ENCODE peak calls at places on chromosomes 3 and 15, in ten cellular contexts. One of them, this sample, is unnamed.

GRCh38 chr15:94509259-94509658 is 277.9 kb downstream of the MCTP2 start:
- DNase-seq in left lung: no peak
- DNase-seq in fibroblast of mammary gland: no peak
- DNase-seq in AG09309: no peak
- DNase-seq in tibial artery: no peak
- DNase-seq in astrocyte of the cerebellum: no peak
- DNase-seq in suprapubic skin: no peak
- DNase-seq in mesothelial cell of epicardium: no peak
- DNase-seq in CD14-positive monocyte: no peak
- DNase-seq in AG04449: no peak
- DNase-seq in this sample: no peak

GRCh38 chr15:89673162-89673506 is 6.0 kb downstream of the PLIN1 start:
- DNase-seq in left lung: no peak
- DNase-seq in fibroblast of mammary gland: no peak
- DNase-seq in AG09309: no peak
- DNase-seq in tibial artery: no peak
- DNase-seq in astrocyte of the cerebellum: no peak
- DNase-seq in suprapubic skin: no peak
- DNase-seq in mesothelial cell of epicardium: no peak
- DNase-seq in CD14-positive monocyte: no peak
- DNase-seq in AG04449: no peak
- DNase-seq in this sample: no peak

GRCh38 chr3:116444819-116445290 is 432 bp downstream of the LSAMP start:
- DNase-seq in left lung: peak; percentile 68
- DNase-seq in fibroblast of mammary gland: no peak
- DNase-seq in AG09309: no peak
- DNase-seq in tibial artery: no peak
- DNase-seq in astrocyte of the cerebellum: no peak
- DNase-seq in suprapubic skin: no peak
- DNase-seq in mesothelial cell of epicardium: peak; percentile 52
- DNase-seq in CD14-positive monocyte: no peak
- DNase-seq in AG04449: no peak
- DNase-seq in this sample: no peak

GRCh38 chr3:194690501-194691372 is 5.1 kb downstream of the FAM43A start:
- DNase-seq in left lung: no peak
- DNase-seq in fibroblast of mammary gland: peak; percentile 36
- DNase-seq in AG09309: no peak
- DNase-seq in tibial artery: no peak
- DNase-seq in astrocyte of the cerebellum: no peak
- DNase-seq in suprapubic skin: no peak
- DNase-seq in mesothelial cell of epicardium: no peak
- DNase-seq in CD14-positive monocyte: no peak
- DNase-seq in AG04449: no peak
- DNase-seq in this sample: no peak

GRCh38 chr3:127535901-127536817 is 54.4 kb downstream of the TPRA1 start:
- DNase-seq in left lung: peak; percentile 64
- DNase-seq in fibroblast of mammary gland: no peak
- DNase-seq in AG09309: no peak
- DNase-seq in tibial artery: peak; percentile 40
- DNase-seq in astrocyte of the cerebellum: no peak
- DNase-seq in suprapubic skin: no peak
- DNase-seq in mesothelial cell of epicardium: no peak
- DNase-seq in CD14-positive monocyte: no peak
- DNase-seq in AG04449: no peak
- DNase-seq in this sample: no peak

GRCh38 chr3:55264933-55265332 is 222.2 kb downstream of the WNT5A start:
- DNase-seq in left lung: no peak
- DNase-seq in fibroblast of mammary gland: peak; percentile 36
- DNase-seq in AG09309: no peak
- DNase-seq in tibial artery: no peak
- DNase-seq in astrocyte of the cerebellum: no peak
- DNase-seq in suprapubic skin: no peak
- DNase-seq in mesothelial cell of epicardium: no peak
- DNase-seq in CD14-positive monocyte: no peak
- DNase-seq in AG04449: no peak
- DNase-seq in this sample: no peak

GRCh38 chr15:42037650-42038049 is 16.8 kb upstream of the PLA2G4E start:
- DNase-seq in left lung: no peak
- DNase-seq in fibroblast of mammary gland: no peak
- DNase-seq in AG09309: no peak
- DNase-seq in tibial artery: no peak
- DNase-seq in astrocyte of the cerebellum: no peak
- DNase-seq in suprapubic skin: no peak
- DNase-seq in mesothelial cell of epicardium: no peak
- DNase-seq in CD14-positive monocyte: no peak
- DNase-seq in AG04449: no peak
- DNase-seq in this sample: no peak

GRCh38 chr15:68506071-68506470 is 72.7 kb upstream of the CORO2B start:
- DNase-seq in left lung: no peak
- DNase-seq in fibroblast of mammary gland: no peak
- DNase-seq in AG09309: no peak
- DNase-seq in tibial artery: peak; percentile 48
- DNase-seq in astrocyte of the cerebellum: no peak
- DNase-seq in suprapubic skin: no peak
- DNase-seq in mesothelial cell of epicardium: no peak
- DNase-seq in CD14-positive monocyte: no peak
- DNase-seq in AG04449: no peak
- DNase-seq in this sample: no peak

GRCh38 chr15:83854314-83854713 is 200.4 kb downstream of the ADAMTSL3 start:
- DNase-seq in left lung: no peak
- DNase-seq in fibroblast of mammary gland: no peak
- DNase-seq in AG09309: no peak
- DNase-seq in tibial artery: no peak
- DNase-seq in astrocyte of the cerebellum: no peak
- DNase-seq in suprapubic skin: no peak
- DNase-seq in mesothelial cell of epicardium: no peak
- DNase-seq in CD14-positive monocyte: no peak
- DNase-seq in AG04449: no peak
- DNase-seq in this sample: peak; percentile 93

GRCh38 chr3:108406661-108407206 is 103.7 kb downstream of the MYH15 start:
- DNase-seq in left lung: no peak
- DNase-seq in fibroblast of mammary gland: peak; percentile 82
- DNase-seq in AG09309: no peak
- DNase-seq in tibial artery: no peak
- DNase-seq in astrocyte of the cerebellum: no peak
- DNase-seq in suprapubic skin: no peak
- DNase-seq in mesothelial cell of epicardium: no peak
- DNase-seq in CD14-positive monocyte: no peak
- DNase-seq in AG04449: no peak
- DNase-seq in this sample: peak; percentile 50

GRCh38 chr3:197613187-197613586 is 57.4 kb upstream of the BDH1 start:
- DNase-seq in left lung: no peak
- DNase-seq in fibroblast of mammary gland: no peak
- DNase-seq in AG09309: no peak
- DNase-seq in tibial artery: no peak
- DNase-seq in astrocyte of the cerebellum: no peak
- DNase-seq in suprapubic skin: no peak
- DNase-seq in mesothelial cell of epicardium: no peak
- DNase-seq in CD14-positive monocyte: no peak
- DNase-seq in AG04449: no peak
- DNase-seq in this sample: no peak

GRCh38 chr15:90836296-90836871 is 32.0 kb upstream of the FURIN start:
- DNase-seq in left lung: no peak
- DNase-seq in fibroblast of mammary gland: peak; percentile 79
- DNase-seq in AG09309: peak; percentile 28
- DNase-seq in tibial artery: no peak
- DNase-seq in astrocyte of the cerebellum: no peak
- DNase-seq in suprapubic skin: no peak
- DNase-seq in mesothelial cell of epicardium: no peak
- DNase-seq in CD14-positive monocyte: no peak
- DNase-seq in AG04449: peak; percentile 9
- DNase-seq in this sample: no peak

DNA sequence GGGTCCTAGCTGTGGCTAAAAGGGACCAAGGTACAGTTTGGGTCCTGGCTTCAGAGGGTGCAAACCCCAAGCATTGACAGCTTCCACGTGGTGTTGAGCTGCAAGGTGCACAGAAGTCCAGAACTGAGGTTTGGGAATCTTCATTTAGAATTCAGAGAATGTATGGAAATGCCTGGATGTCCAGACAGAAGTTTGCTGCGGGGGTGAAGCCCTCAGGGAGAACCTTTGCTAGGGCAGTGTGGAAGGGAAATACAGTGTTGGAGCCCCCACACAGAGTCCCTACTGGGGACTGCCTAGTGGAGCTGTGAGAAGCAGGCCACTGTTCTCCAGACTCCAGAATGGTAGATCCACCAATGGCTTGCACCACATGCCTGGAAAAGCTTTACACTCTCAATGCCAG is 17.9 kb downstream of the RNF13 start:
- DNase-seq in left lung: no peak
- DNase-seq in fibroblast of mammary gland: no peak
- DNase-seq in AG09309: no peak
- DNase-seq in tibial artery: no peak
- DNase-seq in astrocyte of the cerebellum: no peak
- DNase-seq in suprapubic skin: no peak
- DNase-seq in mesothelial cell of epicardium: no peak
- DNase-seq in CD14-positive monocyte: no peak
- DNase-seq in AG04449: no peak
- DNase-seq in this sample: no peak
- TF ChIP-seq CTCF in left lung: no peak
- TF ChIP-seq CTCF in fibroblast of mammary gland: no peak
- TF ChIP-seq CTCF in AG09309: no peak
- TF ChIP-seq CTCF in tibial artery: no peak
- TF ChIP-seq CTCF in astrocyte of the cerebellum: no peak
- TF ChIP-seq CTCF in suprapubic skin: no peak
- TF ChIP-seq CTCF in mesothelial cell of epicardium: no peak
- TF ChIP-seq CTCF in CD14-positive monocyte: no peak
- TF ChIP-seq CTCF in AG04449: no peak
- TF ChIP-seq CTCF in this sample: no peak

DNA sequence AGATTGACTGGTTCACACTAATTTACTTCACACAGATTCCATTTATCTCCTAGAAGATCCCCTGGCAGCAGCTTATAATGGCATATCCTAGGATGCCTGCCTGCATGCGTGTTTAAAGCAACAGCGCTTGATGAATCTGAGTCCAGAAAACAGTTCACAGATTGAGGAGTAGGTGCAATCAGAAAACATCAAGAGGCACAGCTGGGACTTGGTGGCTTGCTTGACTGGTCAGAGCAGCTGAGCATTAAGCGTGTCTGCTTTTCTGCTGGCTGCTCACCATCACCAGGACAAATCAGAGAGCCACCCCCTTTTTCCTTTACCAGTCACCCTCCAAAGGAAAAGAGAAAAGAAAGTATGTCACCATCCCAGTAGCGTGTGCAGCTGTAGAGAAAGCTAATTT is 223.6 kb downstream of the WDR72 start:
- DNase-seq in left lung: no peak
- DNase-seq in fibroblast of mammary gland: no peak
- DNase-seq in AG09309: no peak
- DNase-seq in tibial artery: no peak
- DNase-seq in astrocyte of the cerebellum: no peak
- DNase-seq in suprapubic skin: no peak
- DNase-seq in mesothelial cell of epicardium: no peak
- DNase-seq in CD14-positive monocyte: no peak
- DNase-seq in AG04449: no peak
- DNase-seq in this sample: no peak
- TF ChIP-seq CTCF in left lung: no peak
- TF ChIP-seq CTCF in fibroblast of mammary gland: no peak
- TF ChIP-seq CTCF in AG09309: no peak
- TF ChIP-seq CTCF in tibial artery: no peak
- TF ChIP-seq CTCF in astrocyte of the cerebellum: no peak
- TF ChIP-seq CTCF in suprapubic skin: no peak
- TF ChIP-seq CTCF in mesothelial cell of epicardium: no peak
- TF ChIP-seq CTCF in CD14-positive monocyte: no peak
- TF ChIP-seq CTCF in AG04449: no peak
- TF ChIP-seq CTCF in this sample: no peak

GRCh38 chr3:77091809-77092208 is 51.9 kb downstream of the ROBO2 start:
- DNase-seq in left lung: no peak
- DNase-seq in fibroblast of mammary gland: no peak
- DNase-seq in AG09309: no peak
- DNase-seq in tibial artery: no peak
- DNase-seq in astrocyte of the cerebellum: no peak
- DNase-seq in suprapubic skin: no peak
- DNase-seq in mesothelial cell of epicardium: no peak
- DNase-seq in CD14-positive monocyte: no peak
- DNase-seq in AG04449: no peak
- DNase-seq in this sample: no peak

GRCh38 chr3:77081240-77081661 is 41.4 kb downstream of the ROBO2 start:
- DNase-seq in left lung: no peak
- DNase-seq in fibroblast of mammary gland: peak; percentile 2
- DNase-seq in AG09309: peak; percentile 4
- DNase-seq in tibial artery: no peak
- DNase-seq in astrocyte of the cerebellum: peak; percentile 55
- DNase-seq in suprapubic skin: no peak
- DNase-seq in mesothelial cell of epicardium: no peak
- DNase-seq in CD14-positive monocyte: no peak
- DNase-seq in AG04449: no peak
- DNase-seq in this sample: peak; percentile 14

GRCh38 chr3:77084511-77084910 is 44.6 kb downstream of the ROBO2 start:
- DNase-seq in left lung: no peak
- DNase-seq in fibroblast of mammary gland: no peak
- DNase-seq in AG09309: no peak
- DNase-seq in tibial artery: no peak
- DNase-seq in astrocyte of the cerebellum: no peak
- DNase-seq in suprapubic skin: no peak
- DNase-seq in mesothelial cell of epicardium: no peak
- DNase-seq in CD14-positive monocyte: no peak
- DNase-seq in AG04449: no peak
- DNase-seq in this sample: no peak

DNA sequence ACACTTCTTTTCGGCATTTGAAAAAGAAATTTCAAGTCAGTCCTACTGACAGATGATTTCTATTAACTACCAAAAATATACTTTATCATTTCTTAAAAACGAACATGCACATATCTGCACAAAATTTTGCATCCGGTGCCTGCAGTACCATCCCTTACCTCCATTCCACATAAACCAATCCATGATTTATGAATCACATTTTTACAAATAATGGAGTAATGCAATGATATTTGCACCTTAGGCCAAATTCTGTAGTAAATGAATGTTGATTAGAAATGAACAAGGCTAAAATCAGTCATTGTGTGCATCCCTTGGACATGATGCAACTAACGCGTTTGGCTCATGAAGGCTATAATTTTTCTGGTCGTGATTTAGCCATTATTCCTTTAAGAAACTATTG is 46.5 kb downstream of the ROBO2 start:
- DNase-seq in left lung: no peak
- DNase-seq in fibroblast of mammary gland: no peak
- DNase-seq in AG09309: no peak
- DNase-seq in tibial artery: no peak
- DNase-seq in astrocyte of the cerebellum: no peak
- DNase-seq in suprapubic skin: no peak
- DNase-seq in mesothelial cell of epicardium: no peak
- DNase-seq in CD14-positive monocyte: no peak
- DNase-seq in AG04449: no peak
- DNase-seq in this sample: no peak
- TF ChIP-seq CTCF in left lung: no peak
- TF ChIP-seq CTCF in fibroblast of mammary gland: no peak
- TF ChIP-seq CTCF in AG09309: no peak
- TF ChIP-seq CTCF in tibial artery: no peak
- TF ChIP-seq CTCF in astrocyte of the cerebellum: no peak
- TF ChIP-seq CTCF in suprapubic skin: no peak
- TF ChIP-seq CTCF in mesothelial cell of epicardium: peak; percentile 44
- TF ChIP-seq CTCF in CD14-positive monocyte: no peak
- TF ChIP-seq CTCF in AG04449: no peak
- TF ChIP-seq CTCF in this sample: no peak

DNA sequence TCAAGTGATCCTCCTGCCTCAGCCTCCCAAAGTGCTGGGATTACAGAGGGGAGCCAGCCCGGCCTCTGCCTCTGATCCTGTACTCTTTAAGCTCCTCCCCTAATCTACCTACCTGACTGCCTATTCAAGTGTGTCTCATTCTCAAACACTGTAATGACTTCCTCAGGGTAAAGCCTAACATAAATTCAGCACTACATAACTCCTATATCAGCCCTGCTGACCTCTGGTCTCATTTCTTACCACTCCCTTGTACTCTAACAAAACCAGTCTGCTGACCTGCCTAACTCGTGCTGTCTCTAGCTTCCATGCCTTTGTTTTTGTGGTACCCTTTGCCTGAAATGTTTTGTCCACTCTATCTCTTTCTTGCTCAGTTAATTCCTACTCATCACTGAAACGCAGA is 172.1 kb upstream of the IL12A start:
- DNase-seq in left lung: no peak
- DNase-seq in fibroblast of mammary gland: no peak
- DNase-seq in AG09309: no peak
- DNase-seq in tibial artery: no peak
- DNase-seq in astrocyte of the cerebellum: no peak
- DNase-seq in suprapubic skin: no peak
- DNase-seq in mesothelial cell of epicardium: no peak
- DNase-seq in CD14-positive monocyte: no peak
- DNase-seq in AG04449: no peak
- DNase-seq in this sample: no peak
- TF ChIP-seq CTCF in left lung: no peak
- TF ChIP-seq CTCF in fibroblast of mammary gland: no peak
- TF ChIP-seq CTCF in AG09309: no peak
- TF ChIP-seq CTCF in tibial artery: no peak
- TF ChIP-seq CTCF in astrocyte of the cerebellum: no peak
- TF ChIP-seq CTCF in suprapubic skin: no peak
- TF ChIP-seq CTCF in mesothelial cell of epicardium: no peak
- TF ChIP-seq CTCF in CD14-positive monocyte: no peak
- TF ChIP-seq CTCF in AG04449: no peak
- TF ChIP-seq CTCF in this sample: no peak

This sample was measured in RWPE1.